ENCODE peak calls at places on chromosomes 2 and 18, in ten cellular contexts. T is fibroblast of lung; F is posterior vena cava; R is WTC11; P is RWPE1; W is activated T-cell treated with anti-CD3 and anti-CD28 coated beads for 1 hour; G is upper lobe of right lung; M is stimulated activated CD4-positive, alpha-beta T cell treated with anti-CD3 and anti-CD28 coated beads, Interleukin-15, amount 100 ng/mL, for 24 hours; E is AG08396; I is A172. X is an unnamed sample.

GRCh38 chr2:207474871-207475485 is 54.8 kb upstream of the CREB1 start:
- DNase-seq in E (peak), P (peak), I (peak), T (peak), M (peak), F (no peak), G (no peak), W (peak), R (no peak), X (peak)

GRCh38 chr2:234304945-234305344 is 191.9 kb downstream of the ARL4C start:
- DNase-seq in W (no peak), F (no peak), P (peak), T (peak), G (no peak), R (peak), I (peak), M (no peak), E (no peak), X (no peak)

GRCh38 chr2:31079665-31080064 is 58.6 kb downstream of the GALNT14 start:
- DNase-seq in I (no peak), M (no peak), P (no peak), R (peak), W (no peak), F (no peak), G (no peak), T (no peak), E (no peak), X (no peak)

GRCh38 chr2:151315381-151315903 is 26.0 kb upstream of the NMI start:
- DNase-seq in E (no peak), R (no peak), W (no peak), G (no peak), T (peak), M (no peak), I (no peak), P (no peak), F (no peak), X (no peak)

GRCh38 chr2:61733563-61733962 is 120.3 kb downstream of the FAM161A start:
- DNase-seq in P (no peak), W (no peak), E (no peak), R (no peak), I (peak), T (peak), M (peak), F (no peak), G (no peak), X (no peak)

GRCh38 chr2:133591164-133591563 is 22.9 kb upstream of the NCKAP5 start:
- DNase-seq in W (no peak), M (no peak), G (no peak), E (peak), T (peak), R (no peak), I (no peak), F (no peak), P (no peak), X (peak)

GRCh38 chr2:70962211-70962884 is 16.1 kb upstream of the ANKRD53 start:
- DNase-seq in T (no peak), R (no peak), G (peak), F (no peak), E (no peak), W (no peak), P (no peak), M (no peak), I (no peak), X (no peak)

GRCh38 chr18:11857177-11857887 is 6.1 kb downstream of the CHMP1B start:
- DNase-seq in G (no peak), W (no peak), E (peak), T (peak), P (peak), R (no peak), I (peak), F (peak), M (no peak), X (peak)

GRCh38 chr2:27893031-27893430 is 2.5 kb downstream of the BABAM2 start:
- DNase-seq in T (no peak), I (no peak), W (no peak), F (no peak), R (no peak), G (no peak), M (peak), E (no peak), P (no peak), X (no peak)

GRCh38 chr2:134799936-134800335 is 38.5 kb upstream of the ACMSD start:
- DNase-seq in I (no peak), E (no peak), W (no peak), M (no peak), R (no peak), P (no peak), G (no peak), F (no peak), T (no peak), X (no peak)

GRCh38 chr2:65430515-65431416 is 1.6 kb downstream of the SPRED2 start:
- DNase-seq in T (peak), P (peak), G (peak), R (peak), M (peak), F (peak), I (peak), W (peak), E (peak), X (peak)

GRCh38 chr18:79484661-79485621 is 89.2 kb downstream of the NFATC1 start:
- DNase-seq in E (peak), W (no peak), G (peak), I (peak), T (peak), P (peak), R (no peak), M (no peak), F (peak), X (no peak)